ENCODE peak calls at places on chromosomes 1 and 21, in eight cellular contexts. S, D, Y, J, P, C, Z and B are unnamed samples. For H3K4me1, the result is how much of the 10 kb centered on the place peaks cover.

GRCh38 chr1:70153739-70154138 is 51.6 kb downstream of the LRRC40 start:
- DNase-seq in C (no peak), Y (no peak), S (no peak), J (no peak), P (no peak), D (no peak), Z (no peak), B (no peak)

GRCh38 chr1:216937491-216937890 is 214.3 kb upstream of the ESRRG start:
- DNase-seq in Z (no peak), J (no peak), D (no peak), S (no peak), C (no peak), Y (no peak), P (no peak), B (no peak)

GRCh38 chr1:33256701-33257387 is 552 bp downstream of the ZNF362 start:
- DNase-seq in Z (peak), Y (peak), D (peak), J (peak), C (peak), S (peak), P (peak), B (no peak)

GRCh38 chr21:21063828-21064227 is 65.6 kb downstream of the NCAM2 start:
- DNase-seq in D (no peak), P (no peak), Z (no peak), S (no peak), J (no peak), Y (no peak), C (no peak), B (no peak)

GRCh38 chr21:14753466-14754258 is 207.5 kb upstream of the SAMSN1 start:
- DNase-seq in J (peak), Z (peak), D (no peak), Y (no peak), S (no peak), P (no peak), C (no peak), B (no peak)

GRCh38 chr1:230104395-230105244 is 37.6 kb downstream of the GALNT2 start:
- DNase-seq in Y (peak), P (peak), Z (peak), C (peak), S (peak), J (peak), D (peak), B (peak)

GRCh38 chr1:205283270-205284147 is 38.0 kb downstream of the NUAK2 start:
- DNase-seq in C (no peak), Y (peak), P (no peak), Z (no peak), J (no peak), S (no peak), D (no peak), B (no peak)

GRCh38 chr21:25956993-25957714 is 213.4 kb downstream of the APP start:
- DNase-seq in Z (no peak), J (no peak), P (no peak), S (no peak), Y (no peak), D (no peak), C (peak), B (no peak)

GRCh38 chr1:86641318-86641717 is 63.1 kb upstream of the SH3GLB1 start:
- DNase-seq in Y (no peak), C (no peak), S (no peak), D (no peak), P (no peak), Z (no peak), J (no peak), B (no peak)

GRCh38 chr1:169001353-169001752 is 105.1 kb upstream of the ATP1B1 start:
- DNase-seq in S (no peak), Y (no peak), J (no peak), D (no peak), Z (no peak), P (no peak), C (no peak), B (no peak)

GRCh38 chr1:210627740-210628139 is 299.0 kb downstream of the HHAT start:
- DNase-seq in P (no peak), Y (no peak), Z (no peak), J (no peak), D (no peak), S (no peak), C (no peak), B (no peak)

GRCh38 chr1:33338495-33339211 is 17.8 kb upstream of the A3GALT2 start:
- DNase-seq in C (peak), J (peak), P (no peak), D (no peak), S (peak), Y (no peak), Z (peak), B (peak)

DNA sequence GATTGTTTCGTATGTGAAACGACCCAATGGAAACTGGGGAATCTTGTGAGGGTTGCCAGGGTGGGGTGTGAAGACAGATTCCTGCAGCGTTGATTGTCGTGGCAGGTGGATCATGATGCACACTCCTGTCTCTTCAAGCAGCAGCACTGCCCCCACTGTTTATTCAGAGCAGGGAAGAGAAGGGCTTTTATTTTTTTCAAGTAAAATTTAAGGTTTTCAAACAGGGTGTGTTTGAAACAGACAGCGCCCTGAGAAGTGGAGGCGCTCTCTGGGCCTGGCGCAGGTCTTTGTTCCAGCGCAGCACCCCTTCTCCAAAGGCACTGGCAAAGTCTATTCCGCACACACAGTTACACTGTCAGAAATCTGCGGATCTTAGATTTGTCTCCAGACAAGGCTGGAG is 6.9 kb downstream of the C1orf53 start:
- DNase-seq in J (no peak), C (no peak), P (no peak), Z (no peak), Y (no peak), D (no peak), S (no peak), B (no peak)
- H3K4me1 ChIP-seq in J (under half), C (under half), P (under half), Z (under half), Y (under half), D (under half), S (half or more), B (under half)

DNA sequence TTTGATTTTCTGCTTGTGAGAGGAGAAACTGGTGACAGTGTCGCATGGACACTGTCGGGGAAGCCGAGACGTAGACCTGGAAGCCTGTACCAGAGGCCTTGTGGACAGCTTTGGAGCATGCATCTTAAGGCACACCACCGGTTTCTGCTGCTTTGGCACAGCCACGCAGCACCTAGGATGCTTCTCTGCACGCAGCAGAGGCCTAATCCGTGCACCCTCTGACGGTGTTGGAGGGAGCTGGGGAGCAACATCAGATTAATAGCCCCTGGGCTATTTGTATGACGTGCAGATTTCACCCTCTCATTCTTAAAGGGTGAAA is 30.3 kb downstream of the TEX35 start:
- DNase-seq in S (no peak), Y (peak), Z (no peak), P (no peak), C (no peak), J (no peak), D (no peak), B (no peak)
- H3K4me1 ChIP-seq in S (under half), Y (under half), Z (under half), P (under half), C (under half), J (under half), D (under half), B (under half)

GRCh38 chr1:209603877-209604276 is 20.4 kb downstream of the CAMK1G start:
- DNase-seq in C (no peak), J (no peak), Y (no peak), S (no peak), Z (no peak), P (no peak), D (no peak), B (no peak)
- H3K4me1 ChIP-seq in C (under half), J (under half), Y (under half), S (under half), Z (under half), P (under half), D (under half), B (under half)

DNA sequence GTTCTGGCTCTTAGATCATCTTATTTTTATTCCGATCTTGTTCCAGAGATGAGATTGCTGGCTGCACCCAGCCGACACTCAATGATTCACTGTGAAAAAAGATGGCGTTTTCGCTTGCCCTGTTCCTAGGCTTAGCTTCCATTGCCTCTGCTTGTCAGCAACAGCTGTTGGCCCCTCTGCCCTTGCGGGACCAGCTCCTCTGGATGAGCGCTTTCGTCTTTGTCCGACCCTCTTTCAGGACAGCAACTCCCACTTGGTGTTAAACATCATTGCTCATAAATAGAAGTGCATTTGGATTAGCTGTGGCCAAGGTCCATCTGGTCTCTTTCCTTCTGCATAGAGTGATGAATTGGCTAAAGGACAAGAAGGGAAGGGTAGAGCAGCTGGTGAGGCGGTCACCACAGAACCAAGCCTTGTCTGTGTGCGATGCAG is 43.5 kb upstream of the SCCPDH start:
- DNase-seq in J (no peak), P (no peak), C (no peak), D (no peak), Z (no peak), S (no peak), Y (no peak), B (no peak)
- H3K4me1 ChIP-seq in J (under half), P (under half), C (under half), D (under half), Z (under half), S (under half), Y (under half), B (under half)